ENCODE peak calls at places on chromosome 15, in eight cellular contexts. One of them, this sample, is unnamed.

GRCh38 chr15:58584789-58585461 is 153.1 kb downstream of the LIPC start:
- DNase-seq in right atrium auricular region: no peak
- DNase-seq in nephron progenitor cell: no peak
- DNase-seq in AG09319: no peak
- DNase-seq in astrocyte of the spinal cord: no peak
- DNase-seq in epithelial cell of proximal tubule: no peak
- DNase-seq in fibroblast of the aortic adventitia: no peak
- DNase-seq in GM12864: no peak
- DNase-seq in this sample: no peak

GRCh38 chr15:77866596-77867125 is 210.8 kb downstream of the TBC1D2B start:
- DNase-seq in right atrium auricular region: no peak
- DNase-seq in nephron progenitor cell: no peak
- DNase-seq in AG09319: no peak
- DNase-seq in astrocyte of the spinal cord: no peak
- DNase-seq in epithelial cell of proximal tubule: no peak
- DNase-seq in fibroblast of the aortic adventitia: no peak
- DNase-seq in GM12864: no peak
- DNase-seq in this sample: no peak

GRCh38 chr15:52252781-52253180 is 42.8 kb downstream of the MYO5C start:
- DNase-seq in right atrium auricular region: no peak
- DNase-seq in nephron progenitor cell: no peak
- DNase-seq in AG09319: peak; percentile 60
- DNase-seq in astrocyte of the spinal cord: peak; percentile 94
- DNase-seq in epithelial cell of proximal tubule: peak; percentile 87
- DNase-seq in fibroblast of the aortic adventitia: peak; percentile 90
- DNase-seq in GM12864: no peak
- DNase-seq in this sample: no peak

GRCh38 chr15:46580487-46580886 is 945.7 kb downstream of the SQOR start:
- DNase-seq in right atrium auricular region: no peak
- DNase-seq in nephron progenitor cell: no peak
- DNase-seq in AG09319: no peak
- DNase-seq in astrocyte of the spinal cord: no peak
- DNase-seq in epithelial cell of proximal tubule: no peak
- DNase-seq in fibroblast of the aortic adventitia: no peak
- DNase-seq in GM12864: no peak
- DNase-seq in this sample: no peak

GRCh38 chr15:85073556-85074194 is 92.0 kb downstream of the PDE8A start:
- DNase-seq in right atrium auricular region: no peak
- DNase-seq in nephron progenitor cell: no peak
- DNase-seq in AG09319: no peak
- DNase-seq in astrocyte of the spinal cord: no peak
- DNase-seq in epithelial cell of proximal tubule: peak; percentile 37
- DNase-seq in fibroblast of the aortic adventitia: no peak
- DNase-seq in GM12864: no peak
- DNase-seq in this sample: no peak

GRCh38 chr15:62519900-62520299 is 354.8 kb upstream of the C2CD4B start:
- DNase-seq in right atrium auricular region: no peak
- DNase-seq in nephron progenitor cell: no peak
- DNase-seq in AG09319: no peak
- DNase-seq in astrocyte of the spinal cord: no peak
- DNase-seq in epithelial cell of proximal tubule: no peak
- DNase-seq in fibroblast of the aortic adventitia: no peak
- DNase-seq in GM12864: no peak
- DNase-seq in this sample: no peak

GRCh38 chr15:81337713-81338157 is 13.8 kb upstream of the STARD5 start:
- DNase-seq in right atrium auricular region: peak; percentile 59
- DNase-seq in nephron progenitor cell: no peak
- DNase-seq in AG09319: no peak
- DNase-seq in astrocyte of the spinal cord: no peak
- DNase-seq in epithelial cell of proximal tubule: no peak
- DNase-seq in fibroblast of the aortic adventitia: peak; percentile 29
- DNase-seq in GM12864: no peak
- DNase-seq in this sample: no peak

GRCh38 chr15:92709064-92709463 is 53.5 kb upstream of the FAM174B start:
- DNase-seq in right atrium auricular region: no peak
- DNase-seq in nephron progenitor cell: no peak
- DNase-seq in AG09319: no peak
- DNase-seq in astrocyte of the spinal cord: no peak
- DNase-seq in epithelial cell of proximal tubule: no peak
- DNase-seq in fibroblast of the aortic adventitia: peak; percentile 6
- DNase-seq in GM12864: no peak
- DNase-seq in this sample: no peak

GRCh38 chr15:78421241-78421994 is 16.6 kb upstream of the IREB2 start:
- DNase-seq in right atrium auricular region: no peak
- DNase-seq in nephron progenitor cell: no peak
- DNase-seq in AG09319: no peak
- DNase-seq in astrocyte of the spinal cord: no peak
- DNase-seq in epithelial cell of proximal tubule: no peak
- DNase-seq in fibroblast of the aortic adventitia: peak; percentile 69
- DNase-seq in GM12864: no peak
- DNase-seq in this sample: no peak

DNA sequence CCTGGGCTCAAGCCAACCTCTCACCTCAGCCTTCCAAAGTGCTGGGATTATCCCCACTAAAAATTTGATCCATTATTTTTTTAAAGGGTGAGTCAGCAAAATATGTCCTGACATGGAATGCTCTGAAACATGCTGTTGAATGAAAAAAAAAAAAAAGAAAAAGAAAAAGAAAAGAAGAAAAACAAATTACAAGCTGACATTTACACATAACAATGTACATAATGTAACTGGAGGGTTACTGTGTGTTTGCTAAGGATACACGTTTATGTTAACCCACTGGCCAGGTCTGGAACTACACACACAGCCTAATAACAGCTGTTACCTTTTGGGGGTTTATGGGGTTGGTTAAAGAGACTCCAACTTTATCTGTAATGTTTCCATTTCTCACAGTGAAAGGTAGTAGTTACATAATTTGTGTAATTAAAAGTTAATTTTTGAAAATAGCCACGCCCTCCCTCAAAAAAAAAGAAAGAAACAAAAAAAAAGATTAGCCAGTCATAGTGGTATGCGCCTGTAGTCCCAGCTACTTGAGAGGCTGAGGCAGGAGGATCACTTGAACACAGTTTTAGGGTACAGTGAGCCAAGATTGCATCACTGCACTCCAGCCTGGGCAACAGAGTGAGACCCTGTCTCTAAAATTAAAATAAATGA is 3.1 kb upstream of the MESP2 start:
- DNase-seq in right atrium auricular region: no peak
- DNase-seq in nephron progenitor cell: no peak
- DNase-seq in AG09319: no peak
- DNase-seq in astrocyte of the spinal cord: peak; percentile 43
- DNase-seq in epithelial cell of proximal tubule: no peak
- DNase-seq in fibroblast of the aortic adventitia: peak; percentile 53
- DNase-seq in GM12864: no peak
- DNase-seq in this sample: no peak
- TF ChIP-seq CTCF in right atrium auricular region: no peak
- TF ChIP-seq CTCF in nephron progenitor cell: peak; percentile 27
- TF ChIP-seq CTCF in AG09319: peak; percentile 7
- TF ChIP-seq CTCF in astrocyte of the spinal cord: peak; percentile 23
- TF ChIP-seq CTCF in epithelial cell of proximal tubule: peak; percentile 11
- TF ChIP-seq CTCF in fibroblast of the aortic adventitia: peak; percentile 36
- TF ChIP-seq CTCF in GM12864: peak; percentile 51
- TF ChIP-seq CTCF in this sample: no peak

GRCh38 chr15:39801641-39802309 is 19.1 kb upstream of the FSIP1 start:
- DNase-seq in right atrium auricular region: no peak
- DNase-seq in nephron progenitor cell: peak; percentile 20
- DNase-seq in AG09319: no peak
- DNase-seq in astrocyte of the spinal cord: no peak
- DNase-seq in epithelial cell of proximal tubule: no peak
- DNase-seq in fibroblast of the aortic adventitia: no peak
- DNase-seq in GM12864: no peak
- DNase-seq in this sample: no peak
- TF ChIP-seq CTCF in right atrium auricular region: no peak
- TF ChIP-seq CTCF in nephron progenitor cell: peak; percentile 31
- TF ChIP-seq CTCF in AG09319: peak; percentile 21
- TF ChIP-seq CTCF in astrocyte of the spinal cord: peak; percentile 42
- TF ChIP-seq CTCF in epithelial cell of proximal tubule: peak; percentile 71
- TF ChIP-seq CTCF in fibroblast of the aortic adventitia: peak; percentile 57
- TF ChIP-seq CTCF in GM12864: peak; percentile 75
- TF ChIP-seq CTCF in this sample: peak; percentile 25

GRCh38 chr15:69305204-69305931 is 6.7 kb downstream of the PAQR5 start:
- DNase-seq in right atrium auricular region: no peak
- DNase-seq in nephron progenitor cell: no peak
- DNase-seq in AG09319: peak; percentile 52
- DNase-seq in astrocyte of the spinal cord: peak; percentile 85
- DNase-seq in epithelial cell of proximal tubule: peak; percentile 95
- DNase-seq in fibroblast of the aortic adventitia: peak; percentile 91
- DNase-seq in GM12864: no peak
- DNase-seq in this sample: no peak

GRCh38 chr15:69304176-69304533 is 5.4 kb downstream of the PAQR5 start:
- DNase-seq in right atrium auricular region: no peak
- DNase-seq in nephron progenitor cell: no peak
- DNase-seq in AG09319: peak; percentile 62
- DNase-seq in astrocyte of the spinal cord: peak; percentile 68
- DNase-seq in epithelial cell of proximal tubule: peak; percentile 95
- DNase-seq in fibroblast of the aortic adventitia: peak; percentile 81
- DNase-seq in GM12864: no peak
- DNase-seq in this sample: no peak

GRCh38 chr15:69305933-69306568 is 7.3 kb downstream of the PAQR5 start:
- DNase-seq in right atrium auricular region: no peak
- DNase-seq in nephron progenitor cell: no peak
- DNase-seq in AG09319: no peak
- DNase-seq in astrocyte of the spinal cord: no peak
- DNase-seq in epithelial cell of proximal tubule: no peak
- DNase-seq in fibroblast of the aortic adventitia: no peak
- DNase-seq in GM12864: no peak
- DNase-seq in this sample: no peak

GRCh38 chr15:69302929-69303328 is 4.2 kb downstream of the PAQR5 start:
- DNase-seq in right atrium auricular region: no peak
- DNase-seq in nephron progenitor cell: no peak
- DNase-seq in AG09319: no peak
- DNase-seq in astrocyte of the spinal cord: no peak
- DNase-seq in epithelial cell of proximal tubule: no peak
- DNase-seq in fibroblast of the aortic adventitia: no peak
- DNase-seq in GM12864: no peak
- DNase-seq in this sample: no peak

DNA sequence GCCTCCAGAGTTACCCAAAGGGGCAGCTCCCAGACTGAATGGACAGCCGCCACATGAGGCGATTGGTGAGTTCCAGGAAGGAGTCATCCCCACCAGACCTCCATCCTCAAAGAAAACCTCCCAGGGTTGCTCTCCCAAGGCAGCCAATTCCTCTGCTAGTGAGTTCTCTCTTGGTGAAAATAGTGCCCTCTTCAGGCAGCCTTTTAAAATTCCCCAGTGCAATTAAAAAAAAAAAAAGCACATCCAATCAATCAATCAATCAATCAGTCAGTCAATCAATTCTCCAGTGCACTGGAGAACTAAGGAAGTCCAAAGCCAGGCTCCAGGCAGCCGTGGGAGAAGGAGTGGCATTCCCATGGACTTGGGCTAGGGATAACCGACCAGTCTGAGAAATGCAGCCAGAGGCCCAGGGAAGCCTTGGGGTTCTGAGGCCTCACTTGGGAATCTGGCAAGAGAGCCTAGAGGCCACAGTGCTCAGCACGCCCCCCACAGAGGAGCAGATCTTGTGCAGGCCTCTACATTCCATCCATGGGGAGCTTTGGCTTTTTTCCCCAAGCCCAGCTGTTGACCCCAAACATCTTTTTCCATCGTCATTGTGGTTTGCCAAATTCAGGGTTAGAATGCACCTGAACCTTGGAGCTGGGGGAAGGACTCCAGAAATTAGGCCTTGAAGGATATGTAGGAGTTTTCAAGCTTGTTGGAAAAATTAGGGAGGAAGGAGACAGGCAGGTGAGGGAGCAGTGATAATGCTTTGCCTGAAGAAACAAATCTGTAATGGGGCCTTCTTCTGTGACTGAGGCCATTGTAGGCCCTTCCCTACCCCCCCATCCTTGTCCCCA is 4.8 kb downstream of the PAQR5 start:
- DNase-seq in right atrium auricular region: no peak
- DNase-seq in nephron progenitor cell: no peak
- DNase-seq in AG09319: no peak
- DNase-seq in astrocyte of the spinal cord: no peak
- DNase-seq in epithelial cell of proximal tubule: no peak
- DNase-seq in fibroblast of the aortic adventitia: peak; percentile 25
- DNase-seq in GM12864: no peak
- DNase-seq in this sample: no peak
- TF ChIP-seq CTCF in right atrium auricular region: no peak
- TF ChIP-seq CTCF in nephron progenitor cell: no peak
- TF ChIP-seq CTCF in AG09319: no peak
- TF ChIP-seq CTCF in astrocyte of the spinal cord: no peak
- TF ChIP-seq CTCF in epithelial cell of proximal tubule: peak; percentile 51
- TF ChIP-seq CTCF in fibroblast of the aortic adventitia: no peak
- TF ChIP-seq CTCF in GM12864: peak; percentile 17
- TF ChIP-seq CTCF in this sample: peak; percentile 13

GRCh38 chr15:100571592-100572167 is 30.3 kb downstream of the LINS1 start:
- DNase-seq in right atrium auricular region: no peak
- DNase-seq in nephron progenitor cell: no peak
- DNase-seq in AG09319: no peak
- DNase-seq in astrocyte of the spinal cord: no peak
- DNase-seq in epithelial cell of proximal tubule: no peak
- DNase-seq in fibroblast of the aortic adventitia: no peak
- DNase-seq in GM12864: no peak
- DNase-seq in this sample: no peak

GRCh38 chr15:100570735-100571363 is 31.1 kb downstream of the LINS1 start:
- DNase-seq in right atrium auricular region: no peak
- DNase-seq in nephron progenitor cell: no peak
- DNase-seq in AG09319: no peak
- DNase-seq in astrocyte of the spinal cord: no peak
- DNase-seq in epithelial cell of proximal tubule: no peak
- DNase-seq in fibroblast of the aortic adventitia: no peak
- DNase-seq in GM12864: peak; percentile 38
- DNase-seq in this sample: no peak

GRCh38 chr15:100570282-100570681 is 31.7 kb downstream of the LINS1 start:
- DNase-seq in right atrium auricular region: no peak
- DNase-seq in nephron progenitor cell: no peak
- DNase-seq in AG09319: no peak
- DNase-seq in astrocyte of the spinal cord: no peak
- DNase-seq in epithelial cell of proximal tubule: no peak
- DNase-seq in fibroblast of the aortic adventitia: peak; percentile 20
- DNase-seq in GM12864: no peak
- DNase-seq in this sample: no peak

GRCh38 chr15:100573526-100573925 is 28.5 kb downstream of the LINS1 start:
- DNase-seq in right atrium auricular region: no peak
- DNase-seq in nephron progenitor cell: no peak
- DNase-seq in AG09319: no peak
- DNase-seq in astrocyte of the spinal cord: no peak
- DNase-seq in epithelial cell of proximal tubule: no peak
- DNase-seq in fibroblast of the aortic adventitia: no peak
- DNase-seq in GM12864: no peak
- DNase-seq in this sample: no peak

DNA sequence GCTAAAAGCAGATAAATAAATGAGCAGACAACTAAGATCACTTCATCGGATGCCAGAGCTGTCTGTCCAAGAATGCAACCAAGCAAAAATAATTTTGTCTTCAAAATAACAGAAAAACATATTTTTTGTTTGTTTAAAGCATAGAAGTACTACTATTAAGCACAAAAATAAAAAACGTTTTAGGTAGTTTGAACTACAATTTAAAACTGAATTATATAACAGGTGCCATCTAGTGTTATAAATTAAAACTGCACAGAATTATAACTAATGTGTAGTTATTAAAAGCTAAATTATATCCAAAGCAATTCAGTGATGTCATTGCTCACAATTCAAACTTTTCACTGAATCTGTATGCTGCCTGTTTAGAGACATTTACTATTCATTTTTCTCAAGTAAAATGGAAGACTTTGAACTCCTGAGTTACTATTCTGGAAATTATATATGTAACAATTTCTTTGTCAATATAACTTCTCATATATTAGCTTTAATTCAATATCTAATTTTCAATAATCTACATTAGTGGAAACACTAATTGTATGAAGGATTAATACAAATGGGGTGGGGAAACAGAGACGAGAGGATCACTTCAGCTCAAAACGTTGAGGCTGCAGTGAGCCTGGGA is 29.5 kb downstream of the LINS1 start:
- DNase-seq in right atrium auricular region: no peak
- DNase-seq in nephron progenitor cell: no peak
- DNase-seq in AG09319: no peak
- DNase-seq in astrocyte of the spinal cord: peak; percentile 31
- DNase-seq in epithelial cell of proximal tubule: no peak
- DNase-seq in fibroblast of the aortic adventitia: peak; percentile 52
- DNase-seq in GM12864: no peak
- DNase-seq in this sample: no peak
- TF ChIP-seq CTCF in right atrium auricular region: peak; percentile 20
- TF ChIP-seq CTCF in nephron progenitor cell: peak; percentile 45
- TF ChIP-seq CTCF in AG09319: peak; percentile 27
- TF ChIP-seq CTCF in astrocyte of the spinal cord: peak; percentile 25
- TF ChIP-seq CTCF in epithelial cell of proximal tubule: peak; percentile 33
- TF ChIP-seq CTCF in fibroblast of the aortic adventitia: peak; percentile 46
- TF ChIP-seq CTCF in GM12864: no peak
- TF ChIP-seq CTCF in this sample: peak; percentile 88